ENCODE peak calls at places on chromosomes 3 and 15, in eight cellular contexts. One of them, this sample, is unnamed.

GRCh38 chr3:169286214-169286613 is 377.3 kb downstream of the MECOM start:
- DNase-seq in thoracic aorta: no peak
- DNase-seq in retinal pigment epithelial cell: no peak
- DNase-seq in cardiac muscle cell: peak; percentile 29
- DNase-seq in BE2C: no peak
- DNase-seq in A549: no peak
- DNase-seq in AG09319: no peak
- DNase-seq in endothelial cell: no peak
- DNase-seq in this sample: no peak

GRCh38 chr3:196207833-196208607 is 3.2 kb downstream of the ZDHHC19 start:
- DNase-seq in A549: peak; percentile 57
- DNase-seq in cardiac muscle cell: peak; percentile 29
- DNase-seq in retinal pigment epithelial cell: no peak
- DNase-seq in AG09319: no peak
- DNase-seq in thoracic aorta: no peak
- DNase-seq in endothelial cell: peak; percentile 56
- DNase-seq in BE2C: peak; percentile 70
- DNase-seq in this sample: peak; percentile 76

GRCh38 chr3:186160691-186161243 is 51.9 kb upstream of the ETV5 start:
- DNase-seq in endothelial cell: no peak
- DNase-seq in A549: no peak
- DNase-seq in retinal pigment epithelial cell: no peak
- DNase-seq in AG09319: no peak
- DNase-seq in cardiac muscle cell: peak; percentile 20
- DNase-seq in BE2C: no peak
- DNase-seq in thoracic aorta: no peak
- DNase-seq in this sample: no peak

GRCh38 chr3:80408322-80408721 is 640.5 kb upstream of the ROBO1 start:
- DNase-seq in thoracic aorta: no peak
- DNase-seq in cardiac muscle cell: no peak
- DNase-seq in A549: no peak
- DNase-seq in retinal pigment epithelial cell: no peak
- DNase-seq in endothelial cell: no peak
- DNase-seq in BE2C: no peak
- DNase-seq in AG09319: no peak
- DNase-seq in this sample: no peak

GRCh38 chr3:66554178-66554577 is 53.4 kb upstream of the LRIG1 start:
- DNase-seq in endothelial cell: no peak
- DNase-seq in retinal pigment epithelial cell: no peak
- DNase-seq in thoracic aorta: no peak
- DNase-seq in AG09319: peak; percentile 8
- DNase-seq in cardiac muscle cell: peak; percentile 54
- DNase-seq in BE2C: no peak
- DNase-seq in A549: no peak
- DNase-seq in this sample: no peak

GRCh38 chr3:49500408-49501257 is 30.6 kb downstream of the DAG1 start:
- DNase-seq in retinal pigment epithelial cell: peak; percentile 97
- DNase-seq in AG09319: peak; percentile 94
- DNase-seq in endothelial cell: no peak
- DNase-seq in thoracic aorta: peak; percentile 73
- DNase-seq in BE2C: peak; percentile 34
- DNase-seq in cardiac muscle cell: peak; percentile 96
- DNase-seq in A549: peak; percentile 67
- DNase-seq in this sample: no peak

GRCh38 chr3:61645148-61645547 is 83.8 kb downstream of the PTPRG start:
- DNase-seq in endothelial cell: no peak
- DNase-seq in thoracic aorta: no peak
- DNase-seq in cardiac muscle cell: no peak
- DNase-seq in A549: peak; percentile 9
- DNase-seq in BE2C: no peak
- DNase-seq in retinal pigment epithelial cell: no peak
- DNase-seq in AG09319: no peak
- DNase-seq in this sample: no peak

GRCh38 chr3:71088019-71088711 is 495.4 kb downstream of the FOXP1 start:
- DNase-seq in cardiac muscle cell: no peak
- DNase-seq in A549: no peak
- DNase-seq in thoracic aorta: no peak
- DNase-seq in retinal pigment epithelial cell: no peak
- DNase-seq in endothelial cell: no peak
- DNase-seq in BE2C: no peak
- DNase-seq in AG09319: no peak
- DNase-seq in this sample: no peak

GRCh38 chr3:48552111-48552911 is 4.3 kb downstream of the PFKFB4 start:
- DNase-seq in thoracic aorta: no peak
- DNase-seq in A549: no peak
- DNase-seq in retinal pigment epithelial cell: no peak
- DNase-seq in AG09319: no peak
- DNase-seq in cardiac muscle cell: no peak
- DNase-seq in BE2C: no peak
- DNase-seq in endothelial cell: no peak
- DNase-seq in this sample: no peak

GRCh38 chr3:141170678-141171295 is 60.8 kb upstream of the PXYLP1 start:
- DNase-seq in thoracic aorta: no peak
- DNase-seq in retinal pigment epithelial cell: no peak
- DNase-seq in A549: no peak
- DNase-seq in cardiac muscle cell: no peak
- DNase-seq in endothelial cell: no peak
- DNase-seq in AG09319: no peak
- DNase-seq in BE2C: no peak
- DNase-seq in this sample: no peak

GRCh38 chr3:127102587-127102986 is 90.3 kb upstream of the PRR23E start:
- DNase-seq in BE2C: no peak
- DNase-seq in retinal pigment epithelial cell: no peak
- DNase-seq in cardiac muscle cell: no peak
- DNase-seq in A549: no peak
- DNase-seq in endothelial cell: no peak
- DNase-seq in thoracic aorta: no peak
- DNase-seq in AG09319: no peak
- DNase-seq in this sample: no peak

GRCh38 chr3:127100459-127101410 is 92.2 kb upstream of the PRR23E start:
- DNase-seq in BE2C: no peak
- DNase-seq in cardiac muscle cell: no peak
- DNase-seq in A549: no peak
- DNase-seq in thoracic aorta: no peak
- DNase-seq in endothelial cell: no peak
- DNase-seq in AG09319: no peak
- DNase-seq in retinal pigment epithelial cell: no peak
- DNase-seq in this sample: no peak

GRCh38 chr3:127101411-127102067 is 91.4 kb upstream of the PRR23E start:
- DNase-seq in AG09319: no peak
- DNase-seq in BE2C: no peak
- DNase-seq in thoracic aorta: no peak
- DNase-seq in retinal pigment epithelial cell: no peak
- DNase-seq in A549: no peak
- DNase-seq in endothelial cell: no peak
- DNase-seq in cardiac muscle cell: no peak
- DNase-seq in this sample: no peak

GRCh38 chr3:127104586-127104985 is 88.3 kb upstream of the PRR23E start:
- DNase-seq in endothelial cell: no peak
- DNase-seq in retinal pigment epithelial cell: no peak
- DNase-seq in AG09319: no peak
- DNase-seq in thoracic aorta: no peak
- DNase-seq in cardiac muscle cell: no peak
- DNase-seq in A549: no peak
- DNase-seq in BE2C: no peak
- DNase-seq in this sample: no peak

GRCh38 chr3:127103116-127103515 is 89.8 kb upstream of the PRR23E start:
- DNase-seq in endothelial cell: no peak
- DNase-seq in thoracic aorta: no peak
- DNase-seq in retinal pigment epithelial cell: no peak
- DNase-seq in BE2C: no peak
- DNase-seq in AG09319: no peak
- DNase-seq in A549: no peak
- DNase-seq in cardiac muscle cell: no peak
- DNase-seq in this sample: no peak
- TF ChIP-seq CTCF in endothelial cell: no peak
- TF ChIP-seq CTCF in thoracic aorta: no peak
- TF ChIP-seq CTCF in retinal pigment epithelial cell: no peak
- TF ChIP-seq CTCF in BE2C: no peak
- TF ChIP-seq CTCF in AG09319: no peak
- TF ChIP-seq CTCF in A549: no peak
- TF ChIP-seq CTCF in cardiac muscle cell: no peak
- TF ChIP-seq CTCF in this sample: no peak

DNA sequence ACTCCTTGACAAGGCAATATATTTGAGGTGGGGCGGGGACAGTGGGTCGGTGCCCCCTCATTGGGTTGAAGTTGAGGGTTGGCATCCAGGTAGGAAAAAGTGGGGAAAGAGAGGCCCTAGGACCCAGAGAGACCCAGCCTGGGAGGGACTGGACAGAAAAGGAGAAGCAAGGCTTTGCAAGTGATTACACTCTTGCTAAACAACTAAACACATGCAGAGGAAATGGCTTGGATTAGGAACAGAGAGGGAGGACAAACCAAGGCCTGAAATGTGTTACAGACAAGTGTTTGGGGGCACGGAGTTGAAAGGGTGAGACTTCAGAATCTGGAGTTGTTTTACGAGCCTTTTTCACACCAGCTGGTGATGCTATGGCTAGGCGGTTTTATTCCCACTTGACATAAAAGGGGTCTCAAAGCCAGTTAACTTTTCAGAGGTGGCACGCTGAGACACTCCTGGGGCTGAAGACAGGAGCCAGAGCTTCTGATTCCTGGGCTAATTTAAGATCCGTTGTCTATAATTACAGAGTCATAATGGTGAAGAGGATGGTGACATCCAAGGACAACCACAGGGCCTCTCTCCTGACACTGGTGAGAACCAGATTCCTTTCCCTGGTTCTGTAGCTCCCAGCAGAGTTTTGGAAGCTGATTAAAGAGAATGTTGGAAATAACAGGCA is 7.7 kb upstream of the KCTD6 start:
- DNase-seq in retinal pigment epithelial cell: no peak
- DNase-seq in A549: no peak
- DNase-seq in BE2C: no peak
- DNase-seq in thoracic aorta: no peak
- DNase-seq in endothelial cell: no peak
- DNase-seq in AG09319: no peak
- DNase-seq in cardiac muscle cell: no peak
- DNase-seq in this sample: no peak
- TF ChIP-seq CTCF in retinal pigment epithelial cell: no peak
- TF ChIP-seq CTCF in A549: no peak
- TF ChIP-seq CTCF in BE2C: no peak
- TF ChIP-seq CTCF in thoracic aorta: no peak
- TF ChIP-seq CTCF in endothelial cell: no peak
- TF ChIP-seq CTCF in AG09319: no peak
- TF ChIP-seq CTCF in cardiac muscle cell: no peak
- TF ChIP-seq CTCF in this sample: no peak

GRCh38 chr15:49223536-49224274 is 53.7 kb downstream of the GALK2 start:
- DNase-seq in BE2C: no peak
- DNase-seq in endothelial cell: no peak
- DNase-seq in A549: no peak
- DNase-seq in cardiac muscle cell: peak; percentile 51
- DNase-seq in retinal pigment epithelial cell: no peak
- DNase-seq in thoracic aorta: no peak
- DNase-seq in AG09319: no peak
- DNase-seq in this sample: no peak

GRCh38 chr15:49227602-49228001 is 57.6 kb downstream of the GALK2 start:
- DNase-seq in BE2C: no peak
- DNase-seq in thoracic aorta: no peak
- DNase-seq in retinal pigment epithelial cell: no peak
- DNase-seq in AG09319: no peak
- DNase-seq in endothelial cell: no peak
- DNase-seq in cardiac muscle cell: no peak
- DNase-seq in A549: no peak
- DNase-seq in this sample: no peak

GRCh38 chr15:49229922-49230321 is 59.9 kb downstream of the GALK2 start:
- DNase-seq in thoracic aorta: no peak
- DNase-seq in BE2C: no peak
- DNase-seq in endothelial cell: no peak
- DNase-seq in A549: no peak
- DNase-seq in cardiac muscle cell: no peak
- DNase-seq in AG09319: no peak
- DNase-seq in retinal pigment epithelial cell: no peak
- DNase-seq in this sample: no peak

DNA sequence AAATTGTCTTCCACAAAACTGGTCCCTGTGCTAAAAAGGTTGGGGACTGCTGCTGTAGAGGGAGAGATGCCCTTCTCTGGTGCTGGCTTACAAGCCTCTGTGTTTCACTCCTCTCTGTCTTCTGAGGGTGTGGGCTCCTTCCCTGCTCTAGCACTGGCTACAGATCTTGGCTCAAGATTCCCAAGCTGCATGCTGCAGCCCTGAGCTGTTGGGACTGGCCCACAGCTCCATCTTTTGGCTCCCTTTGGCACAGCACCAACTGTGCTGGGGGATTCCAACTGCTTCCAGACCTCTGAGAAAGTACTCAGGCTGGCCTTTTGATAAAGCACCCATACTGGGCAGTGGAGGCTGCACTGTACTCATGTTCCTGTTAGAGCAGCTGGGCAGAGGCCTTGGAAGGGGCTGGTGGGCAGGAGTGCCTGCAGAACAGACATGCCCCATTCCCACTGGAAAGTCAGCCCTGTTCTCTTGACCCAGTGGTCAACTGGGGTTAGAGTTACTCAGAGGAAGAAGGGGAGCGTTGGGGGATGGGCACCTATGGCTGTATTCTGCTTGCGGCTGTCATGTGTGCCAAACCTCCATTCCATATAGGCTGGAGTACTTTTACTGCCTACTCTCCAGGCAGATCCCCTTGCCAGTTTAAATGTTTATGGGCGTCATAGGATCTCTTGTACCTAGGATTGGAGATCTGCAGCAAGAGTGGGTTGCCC is 55.7 kb downstream of the GALK2 start:
- DNase-seq in A549: no peak
- DNase-seq in BE2C: peak; percentile 76
- DNase-seq in endothelial cell: peak; percentile 63
- DNase-seq in AG09319: no peak
- DNase-seq in retinal pigment epithelial cell: no peak
- DNase-seq in thoracic aorta: no peak
- DNase-seq in cardiac muscle cell: peak; percentile 81
- DNase-seq in this sample: no peak
- TF ChIP-seq CTCF in A549: peak; percentile 10
- TF ChIP-seq CTCF in BE2C: peak; percentile 80
- TF ChIP-seq CTCF in endothelial cell: peak; percentile 27
- TF ChIP-seq CTCF in AG09319: no peak
- TF ChIP-seq CTCF in retinal pigment epithelial cell: peak; percentile 38
- TF ChIP-seq CTCF in thoracic aorta: no peak
- TF ChIP-seq CTCF in cardiac muscle cell: peak; percentile 39
- TF ChIP-seq CTCF in this sample: no peak

DNA sequence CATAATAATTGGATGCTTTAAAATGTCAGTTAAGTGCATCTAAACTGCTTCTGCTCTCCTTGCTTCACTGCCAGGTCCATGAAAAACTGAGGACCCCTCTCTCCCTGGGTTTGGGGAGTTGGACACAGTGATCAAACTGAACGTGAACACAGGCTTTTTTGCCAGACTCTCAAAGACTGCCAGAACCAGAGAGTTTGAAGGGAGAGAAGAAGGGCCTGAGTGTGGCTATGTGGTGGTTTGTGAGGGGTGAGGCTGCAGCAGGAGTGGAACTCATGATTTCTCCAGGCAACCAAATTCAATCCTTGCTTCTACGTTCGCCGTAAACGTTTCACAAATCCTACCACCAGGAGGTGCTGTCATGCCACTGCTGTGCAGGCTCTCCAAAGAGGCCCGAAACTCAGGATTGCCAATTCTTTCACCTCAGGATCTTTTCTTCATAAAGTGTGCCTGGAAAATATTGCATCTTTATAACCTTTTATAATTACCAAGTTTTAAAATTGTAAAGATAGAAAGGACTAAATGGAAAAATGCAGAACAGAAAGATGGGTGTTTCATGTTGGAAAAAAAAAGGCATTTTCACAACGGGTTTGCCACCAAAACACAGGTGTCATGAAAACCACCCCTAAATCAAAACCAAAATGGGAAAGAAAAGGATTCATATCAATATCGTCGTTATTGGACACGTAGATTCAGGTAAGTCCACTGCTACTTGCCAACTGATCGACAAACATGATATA is 19.7 kb downstream of the TM4SF4 start:
- DNase-seq in A549: peak; percentile 72
- DNase-seq in BE2C: peak; percentile 75
- DNase-seq in AG09319: no peak
- DNase-seq in thoracic aorta: peak; percentile 22
- DNase-seq in cardiac muscle cell: peak; percentile 86
- DNase-seq in endothelial cell: peak; percentile 79
- DNase-seq in retinal pigment epithelial cell: no peak
- DNase-seq in this sample: peak; percentile 56
- TF ChIP-seq CTCF in A549: peak; percentile 89
- TF ChIP-seq CTCF in BE2C: peak; percentile 93
- TF ChIP-seq CTCF in AG09319: peak; percentile 72
- TF ChIP-seq CTCF in thoracic aorta: peak; percentile 81
- TF ChIP-seq CTCF in cardiac muscle cell: peak; percentile 89
- TF ChIP-seq CTCF in endothelial cell: peak; percentile 84
- TF ChIP-seq CTCF in retinal pigment epithelial cell: peak; percentile 91
- TF ChIP-seq CTCF in this sample: peak; percentile 74